ENCODE peak calls at places on chromosome 2, in seven cellular contexts. One of them, this sample, is unnamed.

GRCh38 chr2:171811229-171811628 is 82.8 kb downstream of the SLC25A12 start:
- DNase-seq in activated CD8-positive, alpha-beta memory T cell treated with anti-CD3 and anti-CD28 coated beads, Interleukin-2, amount 50 U/mL, for 4 hours: no peak
- DNase-seq in stimulated activated CD4-positive, alpha-beta T cell treated with anti-CD3 and anti-CD28 coated beads, Interleukin-2, amount 100 ng/mL, for 24 hours: no peak
- DNase-seq in foreskin keratinocyte: peak
- DNase-seq in activated T-cell treated with anti-CD3 and anti-CD28 coated beads for 1 hour: no peak
- DNase-seq in Ammon's horn: no peak
- DNase-seq in fibroblast of the conjunctiva: peak
- DNase-seq in this sample: no peak

GRCh38 chr2:40405440-40405839 is 46.5 kb downstream of the SLC8A1 start:
- DNase-seq in fibroblast of the conjunctiva: no peak
- DNase-seq in activated T-cell treated with anti-CD3 and anti-CD28 coated beads for 1 hour: no peak
- DNase-seq in stimulated activated CD4-positive, alpha-beta T cell treated with anti-CD3 and anti-CD28 coated beads, Interleukin-2, amount 100 ng/mL, for 24 hours: no peak
- DNase-seq in Ammon's horn: no peak
- DNase-seq in activated CD8-positive, alpha-beta memory T cell treated with anti-CD3 and anti-CD28 coated beads, Interleukin-2, amount 50 U/mL, for 4 hours: no peak
- DNase-seq in foreskin keratinocyte: no peak
- DNase-seq in this sample: no peak

GRCh38 chr2:183868153-183868552 is 730.2 kb upstream of the ZNF804A start:
- DNase-seq in activated CD8-positive, alpha-beta memory T cell treated with anti-CD3 and anti-CD28 coated beads, Interleukin-2, amount 50 U/mL, for 4 hours: no peak
- DNase-seq in fibroblast of the conjunctiva: no peak
- DNase-seq in stimulated activated CD4-positive, alpha-beta T cell treated with anti-CD3 and anti-CD28 coated beads, Interleukin-2, amount 100 ng/mL, for 24 hours: no peak
- DNase-seq in Ammon's horn: peak
- DNase-seq in foreskin keratinocyte: peak
- DNase-seq in activated T-cell treated with anti-CD3 and anti-CD28 coated beads for 1 hour: no peak
- DNase-seq in this sample: no peak

GRCh38 chr2:44616616-44617266 is 255.0 kb downstream of the CAMKMT start:
- DNase-seq in Ammon's horn: no peak
- DNase-seq in activated T-cell treated with anti-CD3 and anti-CD28 coated beads for 1 hour: no peak
- DNase-seq in fibroblast of the conjunctiva: no peak
- DNase-seq in foreskin keratinocyte: no peak
- DNase-seq in stimulated activated CD4-positive, alpha-beta T cell treated with anti-CD3 and anti-CD28 coated beads, Interleukin-2, amount 100 ng/mL, for 24 hours: no peak
- DNase-seq in activated CD8-positive, alpha-beta memory T cell treated with anti-CD3 and anti-CD28 coated beads, Interleukin-2, amount 50 U/mL, for 4 hours: no peak
- DNase-seq in this sample: no peak

GRCh38 chr2:185417111-185417510 is 321.5 kb upstream of the FSIP2 start:
- DNase-seq in activated CD8-positive, alpha-beta memory T cell treated with anti-CD3 and anti-CD28 coated beads, Interleukin-2, amount 50 U/mL, for 4 hours: no peak
- DNase-seq in fibroblast of the conjunctiva: no peak
- DNase-seq in stimulated activated CD4-positive, alpha-beta T cell treated with anti-CD3 and anti-CD28 coated beads, Interleukin-2, amount 100 ng/mL, for 24 hours: no peak
- DNase-seq in foreskin keratinocyte: no peak
- DNase-seq in Ammon's horn: no peak
- DNase-seq in activated T-cell treated with anti-CD3 and anti-CD28 coated beads for 1 hour: no peak
- DNase-seq in this sample: no peak

GRCh38 chr2:109538551-109538950 is 75.2 kb downstream of the SEPTIN10 start:
- DNase-seq in fibroblast of the conjunctiva: no peak
- DNase-seq in activated CD8-positive, alpha-beta memory T cell treated with anti-CD3 and anti-CD28 coated beads, Interleukin-2, amount 50 U/mL, for 4 hours: no peak
- DNase-seq in Ammon's horn: no peak
- DNase-seq in foreskin keratinocyte: no peak
- DNase-seq in activated T-cell treated with anti-CD3 and anti-CD28 coated beads for 1 hour: no peak
- DNase-seq in stimulated activated CD4-positive, alpha-beta T cell treated with anti-CD3 and anti-CD28 coated beads, Interleukin-2, amount 100 ng/mL, for 24 hours: no peak
- DNase-seq in this sample: no peak

GRCh38 chr2:101121174-101121573 is 30.0 kb downstream of the TBC1D8 start:
- DNase-seq in foreskin keratinocyte: no peak
- DNase-seq in activated T-cell treated with anti-CD3 and anti-CD28 coated beads for 1 hour: no peak
- DNase-seq in activated CD8-positive, alpha-beta memory T cell treated with anti-CD3 and anti-CD28 coated beads, Interleukin-2, amount 50 U/mL, for 4 hours: no peak
- DNase-seq in stimulated activated CD4-positive, alpha-beta T cell treated with anti-CD3 and anti-CD28 coated beads, Interleukin-2, amount 100 ng/mL, for 24 hours: no peak
- DNase-seq in Ammon's horn: no peak
- DNase-seq in fibroblast of the conjunctiva: no peak
- DNase-seq in this sample: no peak

GRCh38 chr2:151162185-151162584 is 99.5 kb downstream of the RBM43 start:
- DNase-seq in Ammon's horn: peak
- DNase-seq in activated T-cell treated with anti-CD3 and anti-CD28 coated beads for 1 hour: no peak
- DNase-seq in foreskin keratinocyte: peak
- DNase-seq in stimulated activated CD4-positive, alpha-beta T cell treated with anti-CD3 and anti-CD28 coated beads, Interleukin-2, amount 100 ng/mL, for 24 hours: no peak
- DNase-seq in activated CD8-positive, alpha-beta memory T cell treated with anti-CD3 and anti-CD28 coated beads, Interleukin-2, amount 50 U/mL, for 4 hours: no peak
- DNase-seq in fibroblast of the conjunctiva: peak
- DNase-seq in this sample: no peak

GRCh38 chr2:62038980-62039771 is 133.7 kb downstream of the COMMD1 start:
- DNase-seq in foreskin keratinocyte: peak
- DNase-seq in activated T-cell treated with anti-CD3 and anti-CD28 coated beads for 1 hour: no peak
- DNase-seq in fibroblast of the conjunctiva: peak
- DNase-seq in activated CD8-positive, alpha-beta memory T cell treated with anti-CD3 and anti-CD28 coated beads, Interleukin-2, amount 50 U/mL, for 4 hours: peak
- DNase-seq in Ammon's horn: peak
- DNase-seq in stimulated activated CD4-positive, alpha-beta T cell treated with anti-CD3 and anti-CD28 coated beads, Interleukin-2, amount 100 ng/mL, for 24 hours: peak
- DNase-seq in this sample: no peak

GRCh38 chr2:794554-795244 is 117.5 kb upstream of the TMEM18 start:
- DNase-seq in Ammon's horn: peak
- DNase-seq in foreskin keratinocyte: no peak
- DNase-seq in stimulated activated CD4-positive, alpha-beta T cell treated with anti-CD3 and anti-CD28 coated beads, Interleukin-2, amount 100 ng/mL, for 24 hours: no peak
- DNase-seq in fibroblast of the conjunctiva: no peak
- DNase-seq in activated T-cell treated with anti-CD3 and anti-CD28 coated beads for 1 hour: no peak
- DNase-seq in activated CD8-positive, alpha-beta memory T cell treated with anti-CD3 and anti-CD28 coated beads, Interleukin-2, amount 50 U/mL, for 4 hours: no peak
- DNase-seq in this sample: no peak

GRCh38 chr2:8679827-8680731 is 1.8 kb upstream of the ID2 start:
- DNase-seq in activated T-cell treated with anti-CD3 and anti-CD28 coated beads for 1 hour: no peak
- DNase-seq in activated CD8-positive, alpha-beta memory T cell treated with anti-CD3 and anti-CD28 coated beads, Interleukin-2, amount 50 U/mL, for 4 hours: no peak
- DNase-seq in Ammon's horn: peak
- DNase-seq in foreskin keratinocyte: no peak
- DNase-seq in stimulated activated CD4-positive, alpha-beta T cell treated with anti-CD3 and anti-CD28 coated beads, Interleukin-2, amount 100 ng/mL, for 24 hours: no peak
- DNase-seq in fibroblast of the conjunctiva: no peak
- DNase-seq in this sample: no peak

GRCh38 chr2:179141206-179141605 is 91.3 kb upstream of the CCDC141 start:
- DNase-seq in foreskin keratinocyte: peak
- DNase-seq in fibroblast of the conjunctiva: no peak
- DNase-seq in Ammon's horn: no peak
- DNase-seq in stimulated activated CD4-positive, alpha-beta T cell treated with anti-CD3 and anti-CD28 coated beads, Interleukin-2, amount 100 ng/mL, for 24 hours: no peak
- DNase-seq in activated CD8-positive, alpha-beta memory T cell treated with anti-CD3 and anti-CD28 coated beads, Interleukin-2, amount 50 U/mL, for 4 hours: no peak
- DNase-seq in activated T-cell treated with anti-CD3 and anti-CD28 coated beads for 1 hour: no peak
- DNase-seq in this sample: no peak

GRCh38 chr2:181123798-181124217 is 143.4 kb downstream of the UBE2E3 start:
- DNase-seq in stimulated activated CD4-positive, alpha-beta T cell treated with anti-CD3 and anti-CD28 coated beads, Interleukin-2, amount 100 ng/mL, for 24 hours: no peak
- DNase-seq in activated CD8-positive, alpha-beta memory T cell treated with anti-CD3 and anti-CD28 coated beads, Interleukin-2, amount 50 U/mL, for 4 hours: peak
- DNase-seq in activated T-cell treated with anti-CD3 and anti-CD28 coated beads for 1 hour: peak
- DNase-seq in foreskin keratinocyte: peak
- DNase-seq in fibroblast of the conjunctiva: no peak
- DNase-seq in Ammon's horn: no peak
- DNase-seq in this sample: peak